ENCODE peak calls at places on chromosomes 13 and 19, in seven cellular contexts. F is RWPE2, U is B cell, Z is endodermal cell, O is astrocyte of the spinal cord, R is breast epithelium, H is epithelial cell of esophagus. N is an unnamed sample.

GRCh38 chr19:3407556-3408516 is 41.5 kb downstream of the NFIC start:
- DNase-seq in F (no peak), U (no peak), Z (no peak), O (peak; percentile 51), R (no peak), H (no peak), N (no peak)

GRCh38 chr19:18723871-18724377 is 40.4 kb downstream of the CRTC1 start:
- DNase-seq in F (no peak), U (no peak), Z (no peak), O (no peak), R (no peak), H (no peak), N (no peak)

GRCh38 chr13:107743523-107743922 is 471.8 kb downstream of the LIG4 start:
- DNase-seq in F (no peak), U (no peak), Z (no peak), O (no peak), R (no peak), H (no peak), N (no peak)

GRCh38 chr19:17205237-17206140 is 9.7 kb upstream of the USE1 start:
- DNase-seq in F (no peak), U (peak; percentile 70), Z (peak; percentile 92), O (peak; percentile 49), R (peak; percentile 71), H (peak; percentile 76), N (peak; percentile 36)

GRCh38 chr19:43595605-43595998 is 332 bp downstream of the IRGQ start:
- DNase-seq in F (no peak), U (no peak), Z (no peak), O (no peak), R (no peak), H (no peak), N (no peak)

GRCh38 chr19:46716672-46717033 is 261 bp downstream of the PRKD2 start:
- DNase-seq in F (no peak), U (peak; percentile 62), Z (no peak), O (no peak), R (no peak), H (no peak), N (no peak)

GRCh38 chr13:23159587-23160240 is 21.1 kb upstream of the SGCG start:
- DNase-seq in F (no peak), U (peak; percentile 23), Z (peak; percentile 76), O (no peak), R (no peak), H (peak; percentile 5), N (peak; percentile 12)

GRCh38 chr13:62040806-62041205 is 625.2 kb upstream of the PCDH20 start:
- DNase-seq in F (no peak), U (no peak), Z (no peak), O (no peak), R (no peak), H (no peak), N (no peak)

GRCh38 chr19:30691767-30692516 is 319.8 kb downstream of the ZNF536 start:
- DNase-seq in F (no peak), U (no peak), Z (no peak), O (no peak), R (no peak), H (no peak), N (no peak)

GRCh38 chr19:1102407-1103106 is 1.2 kb upstream of the GPX4 start:
- DNase-seq in F (peak; percentile 88), U (no peak), Z (no peak), O (peak; percentile 99), R (no peak), H (peak; percentile 98), N (no peak)

GRCh38 chr13:99316224-99316623 is 9.0 kb upstream of the GPR183 start:
- DNase-seq in F (no peak), U (no peak), Z (no peak), O (no peak), R (no peak), H (no peak), N (no peak)

GRCh38 chr13:51861728-51862300 is at the start of gene CCDC70:
- DNase-seq in F (no peak), U (no peak), Z (no peak), O (peak; percentile 36), R (no peak), H (peak; percentile 62), N (no peak)

GRCh38 chr13:98273824-98274786 is 97.0 kb upstream of the RNF113B start:
- DNase-seq in F (no peak), U (no peak), Z (peak; percentile 73), O (peak; percentile 35), R (no peak), H (no peak), N (no peak)

GRCh38 chr19:47582320-47582909 is 9.5 kb upstream of the ZNF541 start:
- DNase-seq in F (no peak), U (no peak), Z (no peak), O (peak; percentile 22), R (no peak), H (no peak), N (no peak)

GRCh38 chr19:46513461-46514236 is 18.0 kb upstream of the PNMA8B start:
- DNase-seq in F (no peak), U (peak; percentile 74), Z (peak; percentile 96), O (peak; percentile 64), R (peak; percentile 85), H (peak; percentile 73), N (peak; percentile 85)

GRCh38 chr19:17751103-17751911 is at the start of gene FCHO1:
- DNase-seq in F (no peak), U (peak; percentile 77), Z (no peak), O (no peak), R (no peak), H (no peak), N (no peak)

GRCh38 chr13:112354330-112355273 is 21.6 kb upstream of the SPACA7 start:
- DNase-seq in F (no peak), U (no peak), Z (no peak), O (no peak), R (no peak), H (no peak), N (no peak)
- TF ChIP-seq CTCF in F (no peak), U (no peak), Z (no peak), O (no peak), R (no peak), H (no peak), N (no peak)

DNA sequence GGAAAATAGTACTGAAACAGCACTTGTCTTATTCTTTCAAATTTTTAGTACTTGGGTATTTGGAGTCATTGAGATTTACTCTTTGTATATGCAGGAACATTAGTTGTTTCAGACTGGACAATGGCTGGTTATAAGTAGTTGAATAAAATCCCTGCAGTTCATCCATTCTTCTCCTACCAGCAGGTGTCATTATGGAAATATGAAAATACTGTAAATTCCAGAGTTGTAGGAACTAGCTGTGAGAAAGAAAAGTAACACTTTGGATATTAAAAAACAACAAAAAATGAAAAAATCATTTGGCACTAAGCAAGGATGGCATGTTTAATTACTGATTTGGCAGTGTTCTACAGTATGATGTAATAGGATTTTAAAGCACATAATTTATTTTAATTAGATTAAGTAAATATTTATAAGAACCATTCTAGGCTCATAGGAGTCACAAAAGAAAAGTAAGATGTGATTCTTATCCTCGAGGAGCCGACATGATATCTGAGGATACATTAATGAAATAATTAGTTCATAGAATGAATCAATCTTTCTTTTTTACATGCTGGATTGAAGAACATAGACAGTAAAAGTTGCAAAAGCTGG is 155.3 kb downstream of the KCNRG start:
- DNase-seq in F (no peak), U (no peak), Z (no peak), O (peak; percentile 46), R (no peak), H (peak; percentile 24), N (no peak)
- TF ChIP-seq CTCF in F (peak; percentile 50), U (no peak), Z (no peak), O (peak; percentile 31), R (peak; percentile 33), H (peak; percentile 47), N (no peak)

GRCh38 chr19:55315956-55316525 is 9.1 kb downstream of the TMEM150B start:
- DNase-seq in F (no peak), U (peak; percentile 5), Z (no peak), O (no peak), R (no peak), H (peak; percentile 93), N (no peak)
- TF ChIP-seq CTCF in F (no peak), U (no peak), Z (no peak), O (no peak), R (no peak), H (no peak), N (no peak)

GRCh38 chr13:26344980-26345379 is 91.1 kb downstream of the CDK8 start:
- DNase-seq in F (no peak), U (no peak), Z (no peak), O (no peak), R (no peak), H (no peak), N (no peak)
- TF ChIP-seq CTCF in F (no peak), U (no peak), Z (no peak), O (no peak), R (no peak), H (no peak), N (no peak)

GRCh38 chr13:26327905-26328304 is 74.0 kb downstream of the CDK8 start:
- DNase-seq in F (no peak), U (no peak), Z (no peak), O (peak; percentile 38), R (no peak), H (no peak), N (no peak)

GRCh38 chr13:26326562-26326961 is 72.6 kb downstream of the CDK8 start:
- DNase-seq in F (no peak), U (no peak), Z (no peak), O (no peak), R (no peak), H (no peak), N (no peak)

GRCh38 chr13:26324867-26325266 is 70.9 kb downstream of the CDK8 start:
- DNase-seq in F (no peak), U (no peak), Z (no peak), O (peak; percentile 10), R (no peak), H (no peak), N (no peak)

GRCh38 chr13:26325876-26326275 is 71.9 kb downstream of the CDK8 start:
- DNase-seq in F (no peak), U (no peak), Z (no peak), O (no peak), R (no peak), H (peak; percentile 39), N (no peak)

GRCh38 chr13:26328326-26328725 is 74.4 kb downstream of the CDK8 start:
- DNase-seq in F (no peak), U (no peak), Z (no peak), O (no peak), R (no peak), H (no peak), N (no peak)
- TF ChIP-seq CTCF in F (no peak), U (no peak), Z (no peak), O (no peak), R (no peak), H (no peak), N (no peak)

DNA sequence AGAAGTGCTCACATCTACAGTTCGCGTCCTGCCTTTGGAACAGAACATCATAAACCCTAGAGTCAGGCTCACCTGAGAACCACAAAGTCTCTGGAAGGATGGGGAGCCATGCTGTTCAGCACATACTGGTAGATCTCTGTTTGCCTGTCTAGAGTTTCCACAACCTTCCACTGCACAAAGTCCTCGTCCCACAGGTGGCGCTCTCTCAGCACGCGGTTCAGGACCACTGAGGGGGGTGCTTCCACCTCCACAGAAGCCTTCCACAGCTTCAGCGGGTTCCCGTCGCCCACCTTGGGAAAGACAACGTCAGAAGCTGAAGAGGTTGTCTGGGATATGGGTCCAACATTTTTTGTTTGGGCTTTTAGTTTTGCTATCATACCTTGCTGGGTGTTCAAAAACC is 93.6 kb downstream of the KL start:
- DNase-seq in F (no peak), U (no peak), Z (peak; percentile 78), O (no peak), R (no peak), H (no peak), N (no peak)
- TF ChIP-seq CTCF in F (no peak), U (peak; percentile 23), Z (peak; percentile 71), O (peak; percentile 39), R (no peak), H (peak; percentile 20), N (no peak)

N was measured in progenitor cell of endocrine pancreas.